ENCODE peak calls at places on chromosome 20, in six cellular contexts. T, D, I, Y, O and W are unnamed samples.

GRCh38 chr20:1332749-1333300 is 3.9 kb upstream of the SDCBP2 start:
- DNase-seq in Y (no peak), O (no peak), T (no peak), I (peak), D (no peak), W (peak)

GRCh38 chr20:2402271-2402980 is 21.7 kb downstream of the TGM6 start:
- DNase-seq in O (peak), T (peak), I (no peak), Y (peak), D (no peak), W (no peak)

GRCh38 chr20:44600758-44601562 is 18.6 kb downstream of the PKIG start:
- DNase-seq in D (no peak), Y (no peak), T (peak), O (no peak), I (peak), W (no peak)

GRCh38 chr20:23596856-23597255 is 8.9 kb downstream of the CST9 start:
- DNase-seq in T (no peak), Y (no peak), O (no peak), I (no peak), D (no peak), W (no peak)

GRCh38 chr20:48180637-48181036 is 395.4 kb upstream of the SULF2 start:
- DNase-seq in D (no peak), O (no peak), I (no peak), Y (no peak), T (peak), W (no peak)

GRCh38 chr20:48294196-48294595 is 508.9 kb upstream of the SULF2 start:
- DNase-seq in I (no peak), D (no peak), Y (no peak), T (peak), O (no peak), W (no peak)

GRCh38 chr20:12838261-12838866 is 170.4 kb upstream of the SPTLC3 start:
- DNase-seq in T (no peak), Y (no peak), I (no peak), O (no peak), D (peak), W (no peak)

GRCh38 chr20:49361872-49362663 is 84.2 kb upstream of the ZNFX1 start:
- DNase-seq in I (no peak), T (no peak), Y (no peak), D (no peak), O (no peak), W (no peak)

GRCh38 chr20:64045346-64046011 is 4.0 kb downstream of the SOX18 start:
- DNase-seq in D (peak), O (no peak), Y (no peak), T (no peak), I (no peak), W (no peak)

DNA sequence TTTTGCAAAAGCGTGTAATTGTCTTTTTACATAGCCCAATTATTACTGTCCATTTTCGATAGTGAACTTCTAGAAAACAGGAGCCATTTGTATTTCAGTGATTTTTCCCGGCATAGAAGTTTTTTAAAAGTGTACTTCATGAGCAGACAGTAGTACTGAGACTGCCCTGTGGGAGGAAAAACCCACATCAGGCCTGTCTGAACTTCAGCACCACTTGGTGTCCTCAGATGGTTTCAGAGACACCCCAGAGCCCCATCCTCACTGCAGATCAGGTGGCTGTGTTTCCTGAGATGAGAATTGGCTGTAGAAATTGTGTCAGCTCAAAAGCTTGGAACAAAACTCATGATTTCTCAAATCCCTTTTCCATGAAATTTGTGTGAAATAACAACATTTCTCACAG is 110.1 kb upstream of the RIN2 start:
- DNase-seq in Y (no peak), O (no peak), I (no peak), T (no peak), D (no peak), W (no peak)
- TF ChIP-seq CTCF in Y (no peak), O (no peak), I (no peak), T (no peak), D (no peak), W (no peak)

GRCh38 chr20:45892049-45892816 is 1.1 kb downstream of the CTSA start:
- DNase-seq in T (no peak), D (no peak), I (no peak), O (no peak), Y (no peak), W (no peak)
- TF ChIP-seq CTCF in T (no peak), D (no peak), I (no peak), O (peak), Y (no peak), W (no peak)

GRCh38 chr20:8018928-8019177 is 708 bp downstream of the TMX4 start:
- DNase-seq in I (no peak), Y (no peak), O (no peak), T (no peak), D (no peak), W (no peak)
- TF ChIP-seq CTCF in I (no peak), Y (peak), O (no peak), T (no peak), D (no peak), W (no peak)

GRCh38 chr20:24781061-24781980 is 167.7 kb upstream of the CST7 start:
- DNase-seq in I (no peak), T (peak), D (peak), Y (peak), O (no peak), W (no peak)

GRCh38 chr20:24779886-24780285 is 169.2 kb upstream of the CST7 start:
- DNase-seq in T (no peak), I (no peak), Y (no peak), D (no peak), O (no peak), W (no peak)

GRCh38 chr20:24782221-24782620 is 166.8 kb upstream of the CST7 start:
- DNase-seq in D (no peak), T (no peak), I (no peak), O (no peak), Y (no peak), W (no peak)

GRCh38 chr20:24779166-24779565 is 169.9 kb upstream of the CST7 start:
- DNase-seq in T (peak), Y (no peak), D (no peak), I (peak), O (no peak), W (no peak)

DNA sequence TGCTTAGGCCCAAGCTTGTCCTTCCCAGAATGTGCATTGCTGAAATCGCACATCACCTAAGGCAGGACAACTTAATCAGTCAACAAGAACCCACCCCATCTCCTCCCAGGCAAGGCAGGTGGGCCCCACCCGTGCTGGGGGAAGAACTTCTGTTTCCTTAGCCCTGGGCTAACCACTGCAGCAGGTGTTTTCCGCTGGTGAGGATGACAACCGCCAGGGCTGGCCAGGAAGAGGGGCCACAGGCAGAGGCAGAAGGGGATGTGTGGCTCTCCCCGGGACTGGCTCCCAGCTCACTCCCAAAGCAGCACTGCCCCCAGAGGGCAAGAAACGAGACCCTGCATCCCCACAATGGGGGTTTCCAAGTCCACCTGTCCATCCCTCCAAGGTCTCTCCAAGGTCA is 168.4 kb upstream of the CST7 start:
- DNase-seq in D (no peak), T (no peak), O (no peak), Y (no peak), I (peak), W (no peak)
- TF ChIP-seq CTCF in D (no peak), T (no peak), O (no peak), Y (no peak), I (no peak), W (no peak)

GRCh38 chr20:9458075-9458818 is 56.1 kb upstream of the LAMP5 start:
- DNase-seq in O (no peak), I (no peak), D (peak), Y (peak), T (no peak), W (no peak)
- TF ChIP-seq CTCF in O (peak), I (no peak), D (peak), Y (peak), T (no peak), W (no peak)

DNA sequence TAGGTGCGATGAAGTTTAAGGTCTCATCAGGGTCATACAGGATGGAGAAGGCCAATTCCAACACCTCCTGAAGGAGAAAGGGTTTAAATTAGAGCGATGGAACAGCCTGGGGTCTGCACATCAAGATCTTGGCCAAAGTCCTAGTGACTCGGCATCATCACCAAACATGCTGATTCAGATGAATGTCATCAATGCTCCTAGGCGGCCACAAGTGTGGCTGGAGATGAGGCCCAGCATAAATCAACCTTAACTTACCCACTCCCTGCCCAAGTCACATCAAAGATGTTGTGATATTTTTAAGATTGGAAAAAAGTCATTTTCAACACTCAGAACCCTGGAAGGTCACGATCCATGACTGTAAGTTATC is 37.5 kb downstream of the ELMO2 start:
- DNase-seq in Y (no peak), O (no peak), D (no peak), I (no peak), T (no peak), W (no peak)
- TF ChIP-seq CTCF in Y (no peak), O (no peak), D (no peak), I (no peak), T (no peak), W (no peak)

DNA sequence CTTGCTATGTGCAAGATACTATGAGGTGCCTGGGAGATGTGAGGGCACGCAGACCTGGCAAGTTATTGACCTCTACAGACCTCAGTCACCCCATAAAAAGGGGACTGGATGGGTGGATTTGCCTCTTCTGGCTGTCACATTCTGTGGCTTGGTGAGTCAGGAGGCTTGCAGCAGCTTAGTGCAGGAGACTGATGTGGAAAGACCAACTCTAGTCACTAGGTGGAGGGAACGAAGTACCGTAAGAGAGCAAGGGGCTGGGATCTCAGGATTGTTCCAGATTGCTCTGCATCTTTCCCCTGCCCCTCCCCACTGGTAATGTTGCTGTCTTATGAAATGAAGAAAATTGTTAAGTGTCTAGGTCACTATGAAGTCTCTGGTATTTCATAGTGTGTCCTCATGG is 3.3 kb downstream of the MAPRE1 start:
- DNase-seq in Y (no peak), O (peak), T (peak), I (no peak), D (no peak), W (no peak)
- TF ChIP-seq CTCF in Y (no peak), O (no peak), T (no peak), I (no peak), D (no peak), W (no peak)

DNA sequence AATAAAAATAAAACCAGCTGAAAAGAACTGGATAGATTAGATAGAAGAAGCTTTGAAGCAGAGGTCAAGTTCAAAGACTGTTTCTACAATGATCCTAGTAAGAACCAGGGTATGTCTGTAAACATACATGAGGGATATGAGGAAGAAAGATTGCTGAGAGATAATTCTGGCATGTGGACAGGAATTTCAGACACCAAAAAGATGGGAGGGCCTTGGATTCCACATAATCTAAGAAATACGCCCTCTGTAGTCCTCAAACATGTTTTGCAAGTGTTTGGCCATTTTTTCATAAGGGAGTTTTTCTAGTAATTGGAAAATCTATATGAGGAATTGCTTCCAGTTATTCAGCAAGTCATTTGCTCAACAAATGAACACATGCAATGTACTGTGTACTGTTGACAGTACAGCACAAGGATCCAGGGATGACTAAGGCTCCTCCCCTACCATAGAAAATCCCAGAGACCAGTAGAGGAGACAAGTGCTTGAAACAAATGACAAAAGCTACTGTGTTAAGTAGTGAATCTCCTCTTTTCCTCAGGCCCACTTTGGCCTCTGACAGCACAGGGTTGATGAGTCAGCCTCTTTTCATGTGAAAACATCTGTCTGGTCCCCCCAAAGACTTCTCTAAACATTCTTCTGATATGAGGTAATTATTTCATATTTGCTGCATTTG is 795.9 kb downstream of the MAFB start:
- DNase-seq in D (no peak), Y (no peak), O (peak), T (peak), I (no peak), W (no peak)
- TF ChIP-seq CTCF in D (no peak), Y (no peak), O (no peak), T (peak), I (no peak), W (no peak)

DNA sequence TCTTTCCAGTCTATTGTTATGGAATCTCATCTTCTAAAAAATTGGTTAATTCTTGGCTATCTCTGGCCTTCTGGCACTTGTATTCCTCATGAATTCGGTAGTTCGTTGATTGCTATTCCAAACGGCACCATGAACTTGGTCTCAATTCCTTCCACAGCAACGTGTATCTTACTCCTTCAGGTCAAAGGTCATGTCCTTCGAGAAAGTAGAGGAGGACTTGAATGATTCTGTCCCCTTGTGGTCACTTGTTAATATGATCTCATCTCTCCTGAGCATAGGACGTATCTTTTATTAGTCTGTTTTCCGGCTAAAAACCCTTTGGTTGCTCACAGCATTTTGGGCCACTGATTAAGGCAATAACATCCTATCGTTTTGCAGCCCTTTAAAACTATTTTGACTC is 9.4 kb downstream of the TLDC2 start:
- DNase-seq in Y (no peak), O (no peak), D (no peak), T (no peak), I (no peak), W (no peak)
- TF ChIP-seq CTCF in Y (no peak), O (no peak), D (no peak), T (no peak), I (no peak), W (no peak)